ENCODE peak calls at places on chromosomes 6 and 20, in eight cellular contexts. Q is ascending aorta, A is RWPE2, E is breast epithelium, W is body of pancreas, X is cardiac fibroblast, T is ovary, J is psoas muscle. C is an unnamed sample.

GRCh38 chr20:23179766-23180403 is 93.8 kb upstream of the CD93 start:
- DNase-seq in W (no peak), J (no peak), T (no peak), E (no peak), Q (no peak), X (peak), A (no peak), C (no peak)

GRCh38 chr6:28944412-28945006 is 20.7 kb upstream of the TRIM27 start:
- DNase-seq in W (peak), T (peak), J (peak), A (no peak), X (peak), Q (no peak), E (no peak), C (peak)

GRCh38 chr6:84685983-84686584 is 78.3 kb downstream of the TBX18 start:
- DNase-seq in T (no peak), X (peak), J (no peak), E (no peak), A (no peak), Q (no peak), W (no peak), C (no peak)

GRCh38 chr20:14951105-14951504 is 613.7 kb upstream of the FLRT3 start:
- DNase-seq in J (no peak), T (no peak), W (no peak), E (no peak), X (no peak), A (no peak), Q (no peak), C (no peak)

GRCh38 chr6:31079656-31080261 is 32.6 kb downstream of the C6orf15 start:
- DNase-seq in W (peak), E (peak), J (peak), X (peak), A (no peak), Q (no peak), T (peak), C (peak)

GRCh38 chr6:142387997-142388815 is 86.4 kb downstream of the ADGRG6 start:
- DNase-seq in W (no peak), E (no peak), A (no peak), X (peak), J (no peak), T (no peak), Q (no peak), C (peak)

GRCh38 chr6:161660666-161661571 is 387.1 kb upstream of the AGPAT4 start:
- DNase-seq in X (no peak), W (no peak), T (no peak), A (no peak), E (no peak), J (no peak), Q (no peak), C (no peak)

GRCh38 chr6:110575910-110576463 is 99.6 kb upstream of the SLC22A16 start:
- DNase-seq in T (no peak), J (no peak), Q (no peak), E (no peak), W (no peak), X (no peak), A (no peak), C (no peak)

GRCh38 chr6:15435468-15435867 is 189.6 kb downstream of the JARID2 start:
- DNase-seq in J (no peak), E (no peak), A (no peak), Q (no peak), X (no peak), W (no peak), T (no peak), C (no peak)

GRCh38 chr6:15434823-15435380 is 189.0 kb downstream of the JARID2 start:
- DNase-seq in T (no peak), X (no peak), W (no peak), Q (no peak), A (no peak), J (no peak), E (no peak), C (no peak)

GRCh38 chr6:15434263-15434662 is 188.4 kb downstream of the JARID2 start:
- DNase-seq in A (no peak), W (no peak), Q (no peak), E (no peak), J (no peak), T (no peak), X (no peak), C (no peak)

GRCh38 chr6:15437090-15437489 is 191.2 kb downstream of the JARID2 start:
- DNase-seq in W (no peak), J (no peak), E (no peak), Q (no peak), T (no peak), X (no peak), A (no peak), C (no peak)

DNA sequence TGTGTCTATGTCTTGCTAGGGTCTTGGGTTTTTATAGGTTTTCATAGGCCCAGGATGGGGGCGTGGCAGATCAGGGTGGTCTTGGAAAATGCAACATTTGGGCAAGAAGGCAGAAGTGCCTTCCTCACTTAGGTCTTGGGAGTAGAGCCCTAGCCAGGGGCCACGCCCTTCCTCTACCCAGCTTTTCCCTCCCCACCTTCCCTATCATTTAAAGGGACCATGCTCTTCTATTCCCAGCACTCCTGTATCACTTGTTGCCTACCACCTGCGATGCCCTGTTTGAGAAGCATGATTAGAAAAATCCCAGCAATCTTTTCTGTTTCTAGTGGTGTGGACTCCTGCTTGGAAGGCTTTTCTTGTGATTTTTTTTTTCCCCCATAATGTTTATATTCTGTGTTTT is 190.6 kb downstream of the JARID2 start:
- DNase-seq in X (no peak), J (no peak), E (no peak), T (no peak), A (no peak), W (no peak), Q (no peak), C (no peak)
- TF ChIP-seq CTCF in X (no peak), J (no peak), E (no peak), T (no peak), A (no peak), W (no peak), Q (no peak), C (no peak)

GRCh38 chr6:21271431-21272155 is 322.0 kb upstream of the SOX4 start:
- DNase-seq in T (no peak), W (no peak), E (no peak), Q (no peak), A (no peak), X (no peak), J (no peak), C (no peak)
- TF ChIP-seq CTCF in T (no peak), W (no peak), E (no peak), Q (no peak), A (no peak), X (no peak), J (no peak), C (no peak)

DNA sequence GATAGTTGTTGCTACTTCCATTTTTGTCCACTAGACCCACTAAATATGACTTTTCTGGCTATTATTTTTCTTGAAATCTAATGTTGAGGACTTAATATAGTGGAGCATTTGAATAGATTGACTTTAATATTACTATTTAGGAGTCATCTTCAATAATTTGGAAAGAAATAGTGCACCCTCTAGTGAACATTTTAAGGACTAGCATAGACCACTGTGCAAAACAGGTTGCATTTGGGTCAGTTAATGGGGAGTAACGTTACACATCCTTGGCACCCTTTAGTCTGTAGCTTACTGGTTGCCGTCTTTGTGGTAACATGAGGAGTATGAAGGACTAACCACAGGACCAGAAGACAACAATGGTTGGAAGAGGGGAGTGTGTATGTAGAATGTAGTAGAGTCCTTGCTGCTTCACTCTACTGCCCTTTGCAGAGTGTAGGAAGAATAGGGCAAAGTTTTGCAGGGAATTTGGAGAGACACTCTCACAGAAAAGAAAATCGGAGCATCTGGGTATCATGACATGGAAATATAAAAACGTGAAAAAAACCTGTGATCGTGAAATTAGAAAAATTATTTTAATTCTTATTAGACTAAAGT is 25.2 kb downstream of the RFPL4B start:
- DNase-seq in X (peak), A (no peak), Q (no peak), E (no peak), T (no peak), J (no peak), W (no peak), C (no peak)
- TF ChIP-seq CTCF in X (peak), A (peak), Q (peak), E (peak), T (peak), J (peak), W (peak), C (peak)

GRCh38 chr6:7813704-7814103 is 87.8 kb downstream of the BMP6 start:
- DNase-seq in X (no peak), T (no peak), Q (no peak), A (no peak), W (no peak), E (no peak), J (no peak), C (no peak)
- TF ChIP-seq CTCF in X (no peak), T (no peak), Q (no peak), A (peak), W (no peak), E (no peak), J (no peak), C (no peak)

DNA sequence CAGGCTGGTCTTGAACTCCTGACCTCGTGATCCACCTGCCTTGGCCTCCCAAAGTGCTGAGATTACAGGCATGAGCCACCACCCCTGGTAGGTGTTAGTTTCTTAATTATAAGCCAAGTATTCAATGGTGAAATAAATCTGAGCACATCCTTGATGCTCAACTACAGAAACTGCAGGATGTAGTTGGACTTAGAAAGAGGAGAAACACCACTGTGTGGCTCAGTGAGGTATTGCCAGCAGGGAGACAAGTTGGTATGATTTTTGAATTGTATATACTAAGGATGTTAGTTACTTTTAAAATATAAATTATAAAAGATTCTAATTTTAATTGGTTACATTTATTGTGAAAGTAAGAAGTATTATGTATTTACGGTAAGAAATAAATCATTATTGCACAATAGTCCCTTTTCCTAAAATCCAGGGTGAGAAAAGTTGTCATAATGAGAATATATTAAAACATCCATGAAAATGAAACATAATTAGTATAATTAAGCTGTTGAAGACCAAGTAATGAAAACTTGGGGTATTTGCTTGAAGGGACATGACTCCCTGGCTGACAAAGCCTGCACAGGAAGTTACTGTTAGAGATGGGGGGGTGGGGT is 17.6 kb downstream of the SLC18B1 start:
- DNase-seq in E (no peak), A (no peak), J (no peak), W (no peak), X (peak), Q (no peak), T (no peak), C (peak)
- TF ChIP-seq CTCF in E (peak), A (peak), J (no peak), W (peak), X (peak), Q (peak), T (no peak), C (peak)

GRCh38 chr6:33699739-33700138 is 11.8 kb downstream of the UQCC2 start:
- DNase-seq in J (no peak), W (no peak), A (no peak), E (no peak), T (no peak), X (no peak), Q (no peak), C (no peak)

GRCh38 chr6:33704215-33704817 is 7.2 kb downstream of the UQCC2 start:
- DNase-seq in J (no peak), A (no peak), Q (no peak), E (no peak), W (no peak), T (no peak), X (no peak), C (no peak)

GRCh38 chr6:33700391-33701050 is 11.0 kb downstream of the UQCC2 start:
- DNase-seq in Q (no peak), J (peak), T (peak), E (no peak), X (peak), W (peak), A (no peak), C (peak)

GRCh38 chr6:33705268-33705885 is 6.1 kb downstream of the UQCC2 start:
- DNase-seq in Q (no peak), A (no peak), J (no peak), T (no peak), X (no peak), W (no peak), E (no peak), C (no peak)

DNA sequence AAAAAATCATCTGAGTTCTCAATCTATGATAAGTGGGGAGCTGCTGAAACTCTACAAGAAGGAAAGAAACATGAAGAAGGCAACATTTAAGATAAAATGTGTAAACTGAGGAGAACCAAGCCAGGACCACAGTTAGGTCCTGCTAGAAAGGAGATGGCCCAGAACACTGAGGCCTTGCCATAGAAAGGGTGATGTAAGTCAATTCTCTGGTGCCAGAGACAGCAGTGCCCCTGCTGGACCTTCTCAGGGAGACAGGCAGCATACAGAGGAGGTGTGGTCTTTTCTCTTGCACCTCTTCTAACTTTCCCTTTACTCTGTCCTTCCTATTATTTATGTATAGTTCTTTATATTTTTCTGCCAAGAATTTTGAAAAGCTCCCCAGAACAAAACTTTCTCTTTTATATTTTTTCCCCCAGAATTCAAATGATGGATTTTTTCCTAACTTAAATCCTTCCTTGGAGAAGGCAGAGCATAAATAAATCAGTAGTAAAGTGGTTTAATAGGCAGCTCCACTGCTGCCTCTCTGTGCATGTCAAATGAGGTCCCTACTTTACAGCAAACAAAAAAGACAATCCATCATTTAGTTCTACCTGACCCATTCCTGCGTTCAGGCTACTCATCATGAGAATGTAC is 9.0 kb downstream of the UQCC2 start:
- DNase-seq in W (peak), X (peak), E (no peak), A (no peak), T (no peak), J (no peak), Q (no peak), C (no peak)
- TF ChIP-seq CTCF in W (peak), X (peak), E (no peak), A (peak), T (no peak), J (peak), Q (peak), C (peak)

GRCh38 chr20:57086066-57086465 is 180.4 kb downstream of the BMP7 start:
- DNase-seq in W (no peak), Q (no peak), A (no peak), E (no peak), T (no peak), X (no peak), J (no peak), C (no peak)

GRCh38 chr20:57087705-57088104 is 178.7 kb downstream of the BMP7 start:
- DNase-seq in E (no peak), J (no peak), T (no peak), Q (no peak), W (no peak), X (no peak), A (no peak), C (no peak)

GRCh38 chr20:57089701-57090144 is 176.7 kb downstream of the BMP7 start:
- DNase-seq in J (peak), A (no peak), Q (no peak), X (peak), T (peak), E (peak), W (peak), C (peak)

GRCh38 chr20:57088436-57088835 is 178.0 kb downstream of the BMP7 start:
- DNase-seq in W (no peak), Q (no peak), X (no peak), E (no peak), A (no peak), T (no peak), J (no peak), C (no peak)

DNA sequence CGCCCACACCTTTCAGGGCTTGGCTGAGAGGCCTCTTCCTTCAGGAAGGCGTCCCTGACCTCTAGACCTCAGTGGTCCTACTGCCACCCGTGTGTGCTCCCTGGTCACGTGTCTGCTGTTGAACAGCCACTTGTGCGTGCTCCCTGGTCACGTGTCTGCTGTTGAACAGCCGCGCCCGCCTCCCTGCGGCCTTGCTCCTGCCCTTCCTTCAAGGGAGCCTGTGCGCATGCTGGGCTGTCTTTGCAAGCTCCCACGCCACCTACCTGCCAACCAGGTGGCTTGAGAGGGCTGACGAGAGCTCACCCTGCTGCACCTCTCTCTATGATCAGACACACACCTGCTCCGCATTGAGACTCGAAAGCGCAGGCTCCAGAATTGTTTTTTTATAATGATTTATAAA is 179.3 kb downstream of the BMP7 start:
- DNase-seq in A (no peak), X (no peak), J (no peak), T (no peak), Q (no peak), W (no peak), E (no peak), C (no peak)
- TF ChIP-seq CTCF in A (no peak), X (no peak), J (no peak), T (no peak), Q (no peak), W (no peak), E (no peak), C (no peak)